ENCODE peak calls at places on chromosomes 11 and 22, in four cellular contexts. K, Q, M and H are unnamed samples.

GRCh38 chr22:50184004-50184461 is 1.7 kb upstream of the TRABD start:
- DNase-seq in K (no peak), Q (peak; percentile 49), M (peak; percentile 55), H (no peak)

GRCh38 chr11:105189586-105189985 is 50.0 kb upstream of the CARD18 start:
- DNase-seq in K (no peak), Q (no peak), M (no peak), H (no peak)

GRCh38 chr11:1656061-1656441 is 26.5 kb downstream of the KRTAP5-5 start:
- DNase-seq in K (no peak), Q (no peak), M (no peak), H (peak; percentile 38)

GRCh38 chr11:104858882-104859735 is 39.2 kb downstream of the CASP12 start:
- DNase-seq in K (no peak), Q (no peak), M (no peak), H (no peak)

GRCh38 chr11:13343931-13344717 is 66.5 kb downstream of the BMAL1 start:
- DNase-seq in K (peak; percentile 63), Q (peak; percentile 80), M (peak; percentile 64), H (no peak)

GRCh38 chr22:35835267-35835997 is 117.8 kb downstream of the APOL5 start:
- DNase-seq in K (no peak), Q (no peak), M (no peak), H (no peak)

GRCh38 chr11:1051356-1052132 is 15.0 kb upstream of the MUC6 start:
- DNase-seq in K (no peak), Q (no peak), M (no peak), H (no peak)

GRCh38 chr11:69215784-69216415 is 60.2 kb downstream of the SMIM38 start:
- DNase-seq in K (no peak), Q (peak; percentile 51), M (no peak), H (no peak)

GRCh38 chr11:73265278-73265810 is 6.8 kb upstream of the P2RY6 start:
- DNase-seq in K (no peak), Q (no peak), M (no peak), H (no peak)

GRCh38 chr11:2685566-2686359 is 14.0 kb downstream of the KCNQ1OT1 start:
- DNase-seq in K (no peak), Q (no peak), M (no peak), H (no peak)

GRCh38 chr11:33448461-33449130 is 191.4 kb downstream of the HIPK3 start:
- DNase-seq in K (no peak), Q (no peak), M (no peak), H (no peak)

GRCh38 chr11:63862923-63863322 is 24.0 kb downstream of the MARK2 start:
- DNase-seq in K (no peak), Q (peak; percentile 71), M (peak; percentile 89), H (no peak)

GRCh38 chr11:109864161-109864661 is 229.0 kb upstream of the ZC3H12C start:
- DNase-seq in K (no peak), Q (no peak), M (no peak), H (no peak)

GRCh38 chr11:36513965-36514364 is 3.9 kb upstream of the TRAF6 start:
- DNase-seq in K (no peak), Q (no peak), M (no peak), H (no peak)

GRCh38 chr22:23305922-23306374 is 125.6 kb downstream of the BCR start:
- DNase-seq in K (no peak), Q (no peak), M (no peak), H (no peak)

GRCh38 chr11:72326151-72326842 is 82.3 kb upstream of the PHOX2A start:
- DNase-seq in K (peak; percentile 61), Q (peak; percentile 21), M (no peak), H (no peak)

GRCh38 chr11:102829671-102830070 is 13.7 kb downstream of the MMP3 start:
- DNase-seq in K (no peak), Q (no peak), M (no peak), H (no peak)

GRCh38 chr22:44057411-44057987 is 33.4 kb downstream of the PARVB start:
- DNase-seq in K (no peak), Q (no peak), M (no peak), H (no peak)

GRCh38 chr11:102831128-102831708 is 12.2 kb downstream of the MMP3 start:
- DNase-seq in K (no peak), Q (peak; percentile 16), M (peak; percentile 4), H (no peak)

GRCh38 chr11:132504501-132505041 is 1027.7 kb downstream of the OPCML start:
- DNase-seq in K (no peak), Q (no peak), M (no peak), H (no peak)

GRCh38 chr11:76653674-76654309 is 16.8 kb downstream of the LRRC32 start:
- DNase-seq in K (no peak), Q (no peak), M (no peak), H (no peak)

GRCh38 chr11:63761173-63761572 is 7.4 kb downstream of the ZFTA start:
- DNase-seq in K (no peak), Q (no peak), M (no peak), H (no peak)

GRCh38 chr11:65310756-65311155 is 3.9 kb upstream of the CDC42EP2 start:
- DNase-seq in K (no peak), Q (no peak), M (no peak), H (no peak)

GRCh38 chr11:119461250-119461963 is 38.4 kb upstream of the THY1 start:
- DNase-seq in K (no peak), Q (no peak), M (no peak), H (no peak)

GRCh38 chr11:89463381-89463780 is 27.8 kb downstream of the NOX4 start:
- DNase-seq in K (no peak), Q (no peak), M (no peak), H (no peak)
- TF ChIP-seq RNF2 in K (no peak), Q (no peak), M (no peak), H (no peak)

DNA sequence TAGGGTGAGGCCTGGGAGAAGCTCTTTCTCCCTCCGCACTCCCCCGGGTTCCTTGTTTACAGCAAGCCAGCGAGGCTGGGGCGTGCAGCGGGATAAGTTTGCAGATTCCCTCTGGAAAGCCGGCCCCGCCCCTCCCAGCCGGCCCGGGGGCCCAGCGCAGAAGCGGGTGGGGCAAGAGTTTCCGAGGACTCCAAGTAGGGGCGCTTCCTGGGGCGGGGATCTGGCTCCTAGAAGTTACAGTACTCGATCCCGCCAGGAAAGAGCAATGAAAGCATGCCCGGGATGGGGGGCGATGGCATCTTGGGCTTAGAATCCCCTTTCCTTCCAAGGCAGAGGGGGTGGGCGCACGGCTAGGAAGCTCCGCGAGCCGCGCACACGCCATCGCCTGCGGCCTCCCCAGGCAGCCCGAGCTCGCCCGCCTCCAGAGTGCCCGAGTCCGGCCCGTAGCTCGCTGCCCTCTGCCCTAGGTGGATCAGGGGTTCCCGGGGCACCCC is 385 bp downstream of the TST start:
- DNase-seq in K (peak; percentile 54), Q (peak; percentile 21), M (peak; percentile 40), H (peak; percentile 78)
- TF ChIP-seq USF2 in K (no peak), Q (no peak), M (no peak), H (no peak)

GRCh38 chr22:19357270-19358105 is 66.0 kb upstream of the CLTCL1 start:
- DNase-seq in K (no peak), Q (no peak), M (no peak), H (no peak)
- TF ChIP-seq KDM1A in K (no peak), Q (no peak), M (no peak), H (no peak)

GRCh38 chr11:48001438-48002021 is 21.2 kb downstream of the PTPRJ start:
- DNase-seq in K (no peak), Q (peak; percentile 84), M (no peak), H (no peak)
- TF ChIP-seq RNF2 in K (no peak), Q (no peak), M (no peak), H (no peak)

DNA sequence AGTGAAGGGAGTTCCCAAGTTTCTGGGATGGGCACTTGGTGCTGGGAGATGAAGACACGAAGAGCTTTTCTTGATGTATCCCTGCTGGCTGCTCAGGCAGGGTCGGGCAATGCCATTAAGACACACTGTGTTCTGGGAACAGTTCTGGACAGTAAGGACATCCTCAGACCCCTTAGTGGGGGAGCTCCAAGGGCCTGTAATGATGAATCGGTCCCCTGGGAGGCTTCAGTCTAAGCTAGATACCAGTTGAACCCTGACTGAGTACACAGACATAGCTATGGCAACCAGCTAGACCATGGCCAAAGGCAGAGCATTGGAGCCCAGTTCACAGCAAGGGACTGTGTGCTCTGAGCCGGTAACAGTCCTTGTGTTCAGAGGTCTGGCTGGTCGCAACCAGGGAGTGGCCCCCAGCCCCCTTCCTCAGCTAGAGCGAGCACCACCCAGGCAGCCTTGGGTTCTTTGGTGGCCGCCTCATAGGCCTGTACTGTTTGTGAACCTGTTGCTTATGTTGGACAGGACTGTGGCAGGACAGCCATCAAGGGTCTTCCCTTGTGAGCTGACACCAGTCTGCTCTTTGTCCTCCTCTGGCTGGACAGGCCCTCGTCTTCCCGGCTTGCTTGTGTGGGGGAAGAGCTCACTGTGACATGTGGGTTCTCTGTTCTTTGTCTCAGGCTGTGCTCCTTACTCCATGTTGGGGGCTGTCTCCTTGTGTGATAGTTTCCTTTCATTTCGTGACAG is 25.0 kb downstream of the MED15 start:
- DNase-seq in K (no peak), Q (no peak), M (no peak), H (no peak)
- TF ChIP-seq USF2 in K (no peak), Q (no peak), M (no peak), H (no peak)

GRCh38 chr11:130829801-130830562 is 86.3 kb downstream of the SNX19 start:
- DNase-seq in K (no peak), Q (no peak), M (no peak), H (no peak)
- TF ChIP-seq KDM1A in K (no peak), Q (no peak), M (no peak), H (no peak)

DNA sequence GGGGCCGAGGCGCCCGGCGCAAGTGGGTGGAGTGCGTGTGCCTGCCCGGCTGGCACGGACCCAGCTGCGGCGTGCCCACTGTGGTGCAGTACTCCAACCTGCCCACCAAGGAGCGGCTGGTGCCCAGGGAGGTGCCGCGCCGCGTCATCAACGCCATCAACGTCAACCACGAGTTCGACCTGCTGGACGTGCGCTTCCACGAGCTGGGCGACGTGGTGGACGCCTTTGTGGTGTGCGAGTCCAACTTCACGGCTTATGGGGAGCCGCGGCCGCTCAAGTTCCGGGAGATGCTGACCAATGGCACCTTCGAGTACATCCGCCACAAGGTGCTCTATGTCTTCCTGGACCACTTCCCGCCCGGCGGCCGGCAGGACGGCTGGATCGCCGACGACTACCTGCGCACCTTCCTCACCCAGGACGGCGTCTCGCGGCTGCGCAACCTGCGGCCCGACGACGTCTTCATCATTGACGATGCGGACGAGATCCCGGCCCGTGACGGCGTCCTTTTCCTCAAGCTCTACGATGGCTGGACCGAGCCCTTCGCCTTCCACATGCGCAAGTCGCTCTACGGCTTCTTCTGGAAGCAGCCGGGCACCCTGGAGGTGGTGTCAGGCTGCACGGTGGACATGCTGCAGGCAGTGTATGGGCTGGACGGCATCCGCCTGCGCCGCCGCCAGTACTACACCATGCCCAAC is 14.1 kb upstream of the MIEF1 start:
- DNase-seq in K (no peak), Q (no peak), M (no peak), H (no peak)
- TF ChIP-seq RNF2 in K (no peak), Q (no peak), M (no peak), H (no peak)

GRCh38 chr11:111427471-111427912 is 48.4 kb upstream of the POU2AF1 start:
- DNase-seq in K (peak; percentile 31), Q (no peak), M (peak; percentile 13), H (no peak)
- TF ChIP-seq USF2 in K (no peak), Q (no peak), M (no peak), H (no peak)